ENCODE peak calls at places on chromosomes 12 and 14, in eight cellular contexts. O is fibroblast of pulmonary artery; S is AG08395; K is activated CD4-positive, alpha-beta memory T cell treated with anti-CD3 and anti-CD28 coated beads, Interleukin-2, amount 10 ng/mL, durations not matched to agents 7 days and 5 days; N is GM10248; Y is activated B cell treated with CpG ODN at 0.5 μM for 24 hours; X is Caco-2; B is GM12878. A is an unnamed sample.

GRCh38 chr14:101810897-101811620 is 49.5 kb downstream of the PPP2R5C start:
- DNase-seq in O (peak), S (no peak), K (no peak), N (no peak), Y (no peak), X (no peak), B (no peak), A (no peak)

GRCh38 chr12:45713108-45713507 is 16.4 kb upstream of the ARID2 start:
- DNase-seq in O (peak), S (no peak), K (no peak), N (no peak), Y (no peak), X (no peak), B (no peak), A (no peak)

GRCh38 chr12:64825143-64826011 is 930 bp downstream of the TBC1D30 start:
- DNase-seq in O (no peak), S (no peak), K (no peak), N (peak), Y (no peak), X (no peak), B (no peak), A (peak)

GRCh38 chr12:79360269-79360668 is 330.5 kb downstream of the PAWR start:
- DNase-seq in O (peak), S (no peak), K (no peak), N (no peak), Y (no peak), X (no peak), B (no peak), A (no peak)

GRCh38 chr12:120267736-120268135 is 2.2 kb upstream of the PXN start:
- DNase-seq in O (no peak), S (no peak), K (no peak), N (no peak), Y (no peak), X (no peak), B (no peak), A (no peak)

GRCh38 chr14:50544911-50545310 is 12.5 kb upstream of the MAP4K5 start:
- DNase-seq in O (no peak), S (no peak), K (no peak), N (no peak), Y (no peak), X (no peak), B (no peak), A (no peak)

GRCh38 chr14:100586153-100586519 is 1.1 kb downstream of the BEGAIN start:
- DNase-seq in O (no peak), S (no peak), K (no peak), N (no peak), Y (no peak), X (no peak), B (no peak), A (no peak)

GRCh38 chr12:92138626-92139025 is 7.0 kb downstream of the BTG1 start:
- DNase-seq in O (no peak), S (no peak), K (no peak), N (no peak), Y (no peak), X (no peak), B (no peak), A (no peak)

GRCh38 chr14:58898655-58899316 is 261.0 kb downstream of the DACT1 start:
- DNase-seq in O (peak), S (peak), K (no peak), N (no peak), Y (no peak), X (no peak), B (no peak), A (no peak)

GRCh38 chr12:114269153-114269552 is 136.8 kb downstream of the TBX5 start:
- DNase-seq in O (no peak), S (no peak), K (no peak), N (no peak), Y (no peak), X (no peak), B (no peak), A (no peak)

GRCh38 chr12:131934535-131934934 is 5.5 kb downstream of the PUS1 start:
- DNase-seq in O (no peak), S (no peak), K (no peak), N (no peak), Y (no peak), X (no peak), B (no peak), A (no peak)

GRCh38 chr12:67940780-67941243 is 48.4 kb upstream of the IFNG-AS1 start:
- DNase-seq in O (peak), S (peak), K (no peak), N (no peak), Y (no peak), X (peak), B (no peak), A (peak)

GRCh38 chr12:101957251-101957650 is 79.9 kb downstream of the DRAM1 start:
- DNase-seq in O (no peak), S (peak), K (no peak), N (no peak), Y (no peak), X (no peak), B (no peak), A (no peak)

GRCh38 chr14:19911114-19911513 is 9.3 kb upstream of the OR4K5 start:
- DNase-seq in O (no peak), S (no peak), K (no peak), N (no peak), Y (no peak), X (no peak), B (no peak), A (no peak)

GRCh38 chr14:50736932-50737419 is 68.9 kb upstream of the SAV1 start:
- DNase-seq in O (no peak), S (peak), K (peak), N (peak), Y (no peak), X (no peak), B (peak), A (no peak)

GRCh38 chr12:89016970-89017778 is 335.1 kb downstream of the DUSP6 start:
- DNase-seq in O (peak), S (peak), K (peak), N (peak), Y (no peak), X (peak), B (no peak), A (no peak)

GRCh38 chr12:50951112-50951511 is 1.2 kb upstream of the HIGD1C start:
- DNase-seq in O (no peak), S (no peak), K (no peak), N (no peak), Y (no peak), X (no peak), B (no peak), A (no peak)

GRCh38 chr14:60106341-60106740 is 14.6 kb downstream of the PCNX4 start:
- DNase-seq in O (peak), S (peak), K (no peak), N (no peak), Y (no peak), X (no peak), B (no peak), A (no peak)

GRCh38 chr12:29164477-29165163 is 15.5 kb downstream of the FAR2 start:
- DNase-seq in O (peak), S (peak), K (no peak), N (peak), Y (no peak), X (peak), B (peak), A (no peak)

GRCh38 chr12:31714406-31715271 is 14.2 kb downstream of the AMN1 start:
- DNase-seq in O (no peak), S (no peak), K (no peak), N (no peak), Y (no peak), X (no peak), B (no peak), A (no peak)

GRCh38 chr12:6982532-6982931 is 11.8 kb downstream of the EMG1 start:
- DNase-seq in O (no peak), S (no peak), K (no peak), N (no peak), Y (no peak), X (no peak), B (no peak), A (no peak)

A was measured in HuH-7.5.